ENCODE peak calls at places on chromosomes 5 and 9, in six cellular contexts. O is neural progenitor cell, E is bronchial epithelial cell, Z is HT1080, K is right atrium auricular region, D is fibroblast of gingiva. T is an unnamed sample.

GRCh38 chr5:95808686-95809413 is 13.7 kb downstream of the GLRX start:
- DNase-seq in O (no peak), D (peak; percentile 91), Z (no peak), K (peak; percentile 83), E (no peak), T (no peak)

GRCh38 chr9:137757613-137758029 is 120.0 kb upstream of the CACNA1B start:
- DNase-seq in K (no peak), E (peak; percentile 76), D (peak; percentile 26), O (no peak), Z (peak; percentile 81), T (no peak)

GRCh38 chr9:87875839-87876545 is 6.7 kb upstream of the SPATA31E1 start:
- DNase-seq in O (peak; percentile 16), K (no peak), D (no peak), Z (no peak), E (no peak), T (no peak)

GRCh38 chr5:106393276-106393675 is 1277.5 kb downstream of the EFNA5 start:
- DNase-seq in E (no peak), D (no peak), Z (peak; percentile 13), O (no peak), K (no peak), T (no peak)

GRCh38 chr5:132114150-132115121 is 40.8 kb downstream of the CSF2 start:
- DNase-seq in E (no peak), O (no peak), K (no peak), D (no peak), Z (no peak), T (no peak)

GRCh38 chr5:6914336-6914735 is 201.1 kb downstream of the TENT4A start:
- DNase-seq in D (no peak), K (no peak), E (no peak), O (no peak), Z (no peak), T (no peak)

GRCh38 chr9:133784731-133785561 is 46.8 kb upstream of the SARDH start:
- DNase-seq in Z (no peak), E (no peak), K (no peak), D (no peak), O (no peak), T (no peak)

GRCh38 chr5:137737349-137738256 is 1.7 kb upstream of the KLHL3 start:
- DNase-seq in D (peak; percentile 48), Z (peak; percentile 77), O (no peak), E (peak; percentile 92), K (peak; percentile 78), T (no peak)

GRCh38 chr5:179142434-179143198 is 82.4 kb downstream of the ZNF354C start:
- DNase-seq in K (no peak), E (peak; percentile 12), Z (peak; percentile 32), O (no peak), D (peak; percentile 24), T (no peak)

GRCh38 chr9:129591916-129592315 is 29.0 kb downstream of the C9orf50 start:
- DNase-seq in O (no peak), K (no peak), Z (no peak), D (no peak), E (no peak), T (no peak)

GRCh38 chr5:147887026-147887627 is 8.6 kb downstream of the SCGB3A2 start:
- DNase-seq in D (peak; percentile 19), O (peak; percentile 23), Z (peak; percentile 42), E (peak; percentile 67), K (no peak), T (peak; percentile 63)

GRCh38 chr5:150541895-150542294 is 34.0 kb downstream of the NDST1 start:
- DNase-seq in O (no peak), K (no peak), Z (peak; percentile 18), E (peak; percentile 88), D (no peak), T (no peak)

GRCh38 chr9:84366683-84367082 is 26.1 kb upstream of the SLC28A3 start:
- DNase-seq in Z (no peak), O (no peak), K (no peak), D (no peak), E (no peak), T (no peak)

GRCh38 chr5:142888469-142889085 is 118.4 kb downstream of the ARHGAP26 start:
- DNase-seq in D (peak; percentile 50), O (peak; percentile 69), E (peak; percentile 51), Z (peak; percentile 48), K (no peak), T (peak; percentile 77)

GRCh38 chr9:37596504-37596903 is 4.1 kb upstream of the TOMM5 start:
- DNase-seq in Z (no peak), K (no peak), D (no peak), E (peak; percentile 61), O (no peak), T (no peak)

GRCh38 chr9:133709716-133710571 is 28.2 kb downstream of the SARDH start:
- DNase-seq in D (no peak), E (no peak), O (no peak), K (no peak), Z (no peak), T (no peak)

GRCh38 chr5:105670586-105670985 is 2000.2 kb downstream of the EFNA5 start:
- DNase-seq in O (no peak), K (no peak), Z (no peak), E (peak; percentile 80), D (no peak), T (no peak)

GRCh38 chr9:21989440-21990189 is 4.6 kb downstream of the CDKN2A start:
- DNase-seq in Z (no peak), K (no peak), E (no peak), D (no peak), O (peak; percentile 58), T (peak; percentile 76)

GRCh38 chr5:1808466-1808865 is 7.3 kb downstream of the NDUFS6 start:
- DNase-seq in K (no peak), Z (peak; percentile 35), E (peak; percentile 93), O (no peak), D (no peak), T (no peak)

GRCh38 chr5:92222449-92222848 is 839.3 kb upstream of the ARRDC3 start:
- DNase-seq in D (no peak), O (peak; percentile 8), K (no peak), Z (peak; percentile 14), E (no peak), T (peak; percentile 45)

GRCh38 chr9:121858788-121859187 is 207.4 kb downstream of the DAB2IP start:
- DNase-seq in D (no peak), Z (no peak), E (no peak), K (peak; percentile 16), O (no peak), T (no peak)

GRCh38 chr9:90175257-90175656 is 467.4 kb downstream of the DIRAS2 start:
- DNase-seq in D (no peak), E (no peak), K (no peak), Z (no peak), O (no peak), T (no peak)

GRCh38 chr9:80556631-80557030 is 984.9 kb downstream of the TLE4 start:
- DNase-seq in O (no peak), E (peak; percentile 68), D (peak; percentile 80), Z (no peak), K (no peak), T (no peak)

GRCh38 chr9:6686396-6686795 is 40.9 kb upstream of the GLDC start:
- DNase-seq in E (peak; percentile 39), K (no peak), O (no peak), Z (peak; percentile 19), D (peak; percentile 49), T (no peak)

GRCh38 chr9:113609562-113610318 is 146.2 kb downstream of the RGS3 start:
- DNase-seq in D (no peak), O (peak; percentile 58), K (peak; percentile 92), E (no peak), Z (no peak), T (peak; percentile 81)

GRCh38 chr9:133739408-133740280 is 1.5 kb upstream of the SARDH start:
- DNase-seq in E (no peak), Z (no peak), D (no peak), O (no peak), K (no peak), T (no peak)

GRCh38 chr5:39517800-39518199 is 93.0 kb upstream of the DAB2 start:
- DNase-seq in E (peak; percentile 45), Z (peak; percentile 90), D (peak; percentile 79), K (no peak), O (no peak), T (no peak)

GRCh38 chr5:65483474-65484346 is 2.0 kb upstream of the ADAMTS6 start:
- DNase-seq in Z (peak; percentile 71), E (peak; percentile 76), O (peak; percentile 65), D (peak; percentile 77), K (no peak), T (peak; percentile 82)

GRCh38 chr5:125232779-125233230 is 486.4 kb upstream of the ZNF608 start:
- DNase-seq in D (peak; percentile 96), O (no peak), E (no peak), Z (no peak), K (no peak), T (no peak)